ENCODE peak calls at places on chromosomes 4 and X, in ten cellular contexts. Q is NCI-H1436 treated with DMSO at 0.1 percent for 48 hours, W is GM13976, X is RCC 7860, A is NCI-H1930, D is testis, M is lower lobe of right lung, L is breast epithelium, E is AG20443, G is A549. P is an unnamed sample.

GRCh38 chr4:15719506-15719905 is 16.6 kb downstream of the BST1 start:
- DNase-seq in Q (no peak), W (no peak), X (no peak), A (no peak), D (no peak), M (no peak), L (no peak), E (no peak), G (no peak), P (no peak)

GRCh38 chrX:20263474-20263873 is 3.2 kb downstream of the RPS6KA3 start:
- DNase-seq in Q (no peak), W (no peak), X (peak), A (no peak), D (no peak), M (no peak), L (no peak), E (no peak), G (no peak), P (no peak)

GRCh38 chrX:112636951-112637541 is 42.7 kb downstream of the LHFPL1 start:
- DNase-seq in Q (no peak), W (no peak), X (peak), A (no peak), D (peak), M (no peak), L (no peak), E (peak), G (no peak), P (no peak)

GRCh38 chr4:98932539-98932938 is 3.6 kb upstream of the EIF4E start:
- DNase-seq in Q (no peak), W (no peak), X (peak), A (no peak), D (no peak), M (no peak), L (no peak), E (no peak), G (no peak), P (no peak)

GRCh38 chr4:153113061-153113837 is 91.0 kb upstream of the TRIM2 start:
- DNase-seq in Q (no peak), W (no peak), X (peak), A (no peak), D (no peak), M (no peak), L (no peak), E (peak), G (no peak), P (no peak)

GRCh38 chr4:136939781-136940180 is 592.5 kb downstream of the PCDH18 start:
- DNase-seq in Q (no peak), W (no peak), X (no peak), A (no peak), D (no peak), M (no peak), L (no peak), E (no peak), G (no peak), P (no peak)

GRCh38 chr4:61200991-61201526 is 933 bp downstream of the ADGRL3 start:
- DNase-seq in Q (no peak), W (peak), X (no peak), A (peak), D (peak), M (no peak), L (no peak), E (peak), G (no peak), P (no peak)

GRCh38 chrX:154531626-154532025 is 15.0 kb downstream of the G6PD start:
- DNase-seq in Q (no peak), W (no peak), X (peak), A (no peak), D (no peak), M (peak), L (no peak), E (no peak), G (no peak), P (no peak)

GRCh38 chr4:61533140-61533539 is 333.0 kb downstream of the ADGRL3 start:
- DNase-seq in Q (no peak), W (no peak), X (peak), A (no peak), D (no peak), M (no peak), L (no peak), E (no peak), G (no peak), P (no peak)

GRCh38 chr4:19752600-19752999 is 499.1 kb upstream of the SLIT2 start:
- DNase-seq in Q (no peak), W (no peak), X (peak), A (no peak), D (no peak), M (no peak), L (no peak), E (no peak), G (no peak), P (no peak)

GRCh38 chr4:83629945-83630684 is 94.2 kb downstream of the GPAT3 start:
- DNase-seq in Q (no peak), W (no peak), X (peak), A (no peak), D (no peak), M (peak), L (no peak), E (peak), G (no peak), P (no peak)

GRCh38 chrX:125711103-125711502 is 391.4 kb downstream of the TEX13C start:
- DNase-seq in Q (no peak), W (no peak), X (no peak), A (no peak), D (no peak), M (no peak), L (no peak), E (no peak), G (no peak), P (no peak)

GRCh38 chr4:17805580-17805979 is 5.0 kb downstream of the DCAF16 start:
- DNase-seq in Q (no peak), W (no peak), X (no peak), A (no peak), D (no peak), M (no peak), L (no peak), E (no peak), G (no peak), P (no peak)

GRCh38 chrX:134604701-134605271 is 53.5 kb downstream of the PLAC1 start:
- DNase-seq in Q (peak), W (no peak), X (peak), A (no peak), D (peak), M (peak), L (no peak), E (peak), G (peak), P (no peak)

GRCh38 chr4:39043697-39044363 is 11.6 kb upstream of the TMEM156 start:
- DNase-seq in Q (no peak), W (peak), X (no peak), A (no peak), D (no peak), M (no peak), L (no peak), E (no peak), G (no peak), P (peak)

GRCh38 chr4:185202984-185203379 is 818 bp downstream of the CFAP97 start:
- DNase-seq in Q (no peak), W (no peak), X (no peak), A (no peak), D (no peak), M (no peak), L (no peak), E (no peak), G (no peak), P (no peak)

GRCh38 chrX:15242899-15243555 is 26.9 kb downstream of the ASB9 start:
- DNase-seq in Q (peak), W (peak), X (no peak), A (peak), D (peak), M (no peak), L (no peak), E (peak), G (peak), P (peak)

GRCh38 chr4:183504064-183504929 is 561 bp upstream of the ING2 start:
- DNase-seq in Q (peak), W (peak), X (peak), A (peak), D (peak), M (peak), L (peak), E (peak), G (peak), P (peak)

GRCh38 chr4:163087805-163088204 is 78.9 kb downstream of the NAF1 start:
- DNase-seq in Q (no peak), W (no peak), X (no peak), A (no peak), D (no peak), M (no peak), L (no peak), E (no peak), G (no peak), P (no peak)

GRCh38 chr4:3655485-3656429 is 110.4 kb upstream of the ADRA2C start:
- DNase-seq in Q (no peak), W (no peak), X (no peak), A (no peak), D (peak), M (no peak), L (no peak), E (no peak), G (no peak), P (no peak)

GRCh38 chr4:41567186-41567585 is 29.2 kb downstream of the LIMCH1 start:
- DNase-seq in Q (no peak), W (no peak), X (no peak), A (no peak), D (no peak), M (no peak), L (no peak), E (no peak), G (no peak), P (no peak)

P was measured in germinal center.